ENCODE peak calls at places on chromosomes 16 and 17, in six cellular contexts. One of them, this sample, is unnamed.

GRCh38 chr17:15498107-15498506 is 30.7 kb upstream of the CDRT4 start:
- DNase-seq in transverse colon: no peak
- DNase-seq in K562: peak
- DNase-seq in stomach: no peak
- DNase-seq in GM12878: no peak
- DNase-seq in sigmoid colon: no peak
- DNase-seq in this sample: no peak

GRCh38 chr16:17469742-17470001 is 1.1 kb downstream of the XYLT1 start:
- DNase-seq in transverse colon: no peak
- DNase-seq in stomach: no peak
- DNase-seq in GM12878: no peak
- DNase-seq in K562: no peak
- DNase-seq in sigmoid colon: no peak
- DNase-seq in this sample: no peak

GRCh38 chr17:73066148-73066884 is 26.2 kb downstream of the SLC39A11 start:
- DNase-seq in transverse colon: no peak
- DNase-seq in sigmoid colon: no peak
- DNase-seq in K562: no peak
- DNase-seq in stomach: no peak
- DNase-seq in GM12878: no peak
- DNase-seq in this sample: no peak

GRCh38 chr17:1574697-1575471 is 12.3 kb upstream of the PITPNA start:
- DNase-seq in GM12878: no peak
- DNase-seq in K562: no peak
- DNase-seq in sigmoid colon: no peak
- DNase-seq in stomach: no peak
- DNase-seq in transverse colon: no peak
- DNase-seq in this sample: no peak

GRCh38 chr17:18980682-18981384 is 23.7 kb downstream of the FAM83G start:
- DNase-seq in K562: no peak
- DNase-seq in stomach: no peak
- DNase-seq in transverse colon: no peak
- DNase-seq in sigmoid colon: no peak
- DNase-seq in GM12878: no peak
- DNase-seq in this sample: no peak

GRCh38 chr16:58475220-58475619 is 24.7 kb upstream of the NDRG4 start:
- DNase-seq in transverse colon: no peak
- DNase-seq in GM12878: no peak
- DNase-seq in stomach: no peak
- DNase-seq in sigmoid colon: no peak
- DNase-seq in K562: no peak
- DNase-seq in this sample: no peak

GRCh38 chr16:80233097-80233835 is 307.5 kb upstream of the DYNLRB2 start:
- DNase-seq in stomach: no peak
- DNase-seq in K562: no peak
- DNase-seq in transverse colon: no peak
- DNase-seq in sigmoid colon: no peak
- DNase-seq in GM12878: no peak
- DNase-seq in this sample: no peak

GRCh38 chr17:42422412-42422957 is 571 bp downstream of the CAVIN1 start:
- DNase-seq in GM12878: no peak
- DNase-seq in stomach: peak
- DNase-seq in sigmoid colon: peak
- DNase-seq in transverse colon: no peak
- DNase-seq in K562: peak
- DNase-seq in this sample: no peak

GRCh38 chr17:79622201-79622601 is 11.3 kb upstream of the RBFOX3 start:
- DNase-seq in stomach: no peak
- DNase-seq in transverse colon: peak
- DNase-seq in K562: no peak
- DNase-seq in GM12878: no peak
- DNase-seq in sigmoid colon: peak
- DNase-seq in this sample: peak

GRCh38 chr16:68436581-68436980 is 11.7 kb downstream of the SMPD3 start:
- DNase-seq in sigmoid colon: no peak
- DNase-seq in transverse colon: no peak
- DNase-seq in K562: peak
- DNase-seq in stomach: no peak
- DNase-seq in GM12878: no peak
- DNase-seq in this sample: no peak
- TF ChIP-seq CTCF in sigmoid colon: no peak
- TF ChIP-seq CTCF in transverse colon: peak
- TF ChIP-seq CTCF in K562: peak
- TF ChIP-seq CTCF in stomach: no peak
- TF ChIP-seq CTCF in GM12878: peak
- TF ChIP-seq CTCF in this sample: no peak

GRCh38 chr17:35797370-35797769 is 1.9 kb upstream of the MMP28 start:
- DNase-seq in transverse colon: no peak
- DNase-seq in stomach: no peak
- DNase-seq in GM12878: no peak
- DNase-seq in sigmoid colon: no peak
- DNase-seq in K562: no peak
- DNase-seq in this sample: no peak

GRCh38 chr17:35801583-35802224 is 6.3 kb upstream of the MMP28 start:
- DNase-seq in stomach: peak
- DNase-seq in sigmoid colon: peak
- DNase-seq in GM12878: no peak
- DNase-seq in transverse colon: peak
- DNase-seq in K562: no peak
- DNase-seq in this sample: no peak

GRCh38 chr17:35797918-35798317 is 2.5 kb upstream of the MMP28 start:
- DNase-seq in sigmoid colon: no peak
- DNase-seq in stomach: no peak
- DNase-seq in K562: no peak
- DNase-seq in transverse colon: no peak
- DNase-seq in GM12878: no peak
- DNase-seq in this sample: no peak

GRCh38 chr17:35796942-35797341 is 1.5 kb upstream of the MMP28 start:
- DNase-seq in transverse colon: no peak
- DNase-seq in stomach: no peak
- DNase-seq in K562: no peak
- DNase-seq in GM12878: no peak
- DNase-seq in sigmoid colon: no peak
- DNase-seq in this sample: no peak

DNA sequence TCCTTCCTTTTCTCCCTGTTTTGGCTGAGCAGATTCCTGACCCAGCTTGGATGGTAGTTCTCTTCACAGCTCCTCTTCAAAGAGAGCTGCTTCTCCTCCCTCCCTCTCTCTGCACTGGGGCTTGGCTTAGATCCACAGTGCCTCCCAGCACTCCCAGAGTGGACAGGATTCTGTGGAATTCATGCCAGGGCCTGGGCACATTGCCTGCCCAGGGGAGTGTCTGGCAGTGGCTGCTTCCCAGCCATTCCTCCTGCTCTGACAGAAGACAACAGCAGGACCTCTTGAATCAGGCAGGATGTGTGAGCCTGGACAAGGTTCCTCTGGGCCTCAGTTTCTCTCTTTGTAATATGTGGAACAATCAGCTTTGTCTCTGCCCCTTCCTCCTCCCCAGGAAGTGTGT is 4.5 kb upstream of the MMP28 start:
- DNase-seq in GM12878: no peak
- DNase-seq in stomach: peak
- DNase-seq in transverse colon: peak
- DNase-seq in K562: no peak
- DNase-seq in sigmoid colon: peak
- DNase-seq in this sample: no peak
- TF ChIP-seq POLR2AphosphoS5 in GM12878: no peak
- TF ChIP-seq POLR2AphosphoS5 in stomach: peak
- TF ChIP-seq POLR2AphosphoS5 in transverse colon: peak
- TF ChIP-seq POLR2AphosphoS5 in K562: no peak
- TF ChIP-seq POLR2AphosphoS5 in sigmoid colon: peak
- TF ChIP-seq POLR2AphosphoS5 in this sample: peak

DNA sequence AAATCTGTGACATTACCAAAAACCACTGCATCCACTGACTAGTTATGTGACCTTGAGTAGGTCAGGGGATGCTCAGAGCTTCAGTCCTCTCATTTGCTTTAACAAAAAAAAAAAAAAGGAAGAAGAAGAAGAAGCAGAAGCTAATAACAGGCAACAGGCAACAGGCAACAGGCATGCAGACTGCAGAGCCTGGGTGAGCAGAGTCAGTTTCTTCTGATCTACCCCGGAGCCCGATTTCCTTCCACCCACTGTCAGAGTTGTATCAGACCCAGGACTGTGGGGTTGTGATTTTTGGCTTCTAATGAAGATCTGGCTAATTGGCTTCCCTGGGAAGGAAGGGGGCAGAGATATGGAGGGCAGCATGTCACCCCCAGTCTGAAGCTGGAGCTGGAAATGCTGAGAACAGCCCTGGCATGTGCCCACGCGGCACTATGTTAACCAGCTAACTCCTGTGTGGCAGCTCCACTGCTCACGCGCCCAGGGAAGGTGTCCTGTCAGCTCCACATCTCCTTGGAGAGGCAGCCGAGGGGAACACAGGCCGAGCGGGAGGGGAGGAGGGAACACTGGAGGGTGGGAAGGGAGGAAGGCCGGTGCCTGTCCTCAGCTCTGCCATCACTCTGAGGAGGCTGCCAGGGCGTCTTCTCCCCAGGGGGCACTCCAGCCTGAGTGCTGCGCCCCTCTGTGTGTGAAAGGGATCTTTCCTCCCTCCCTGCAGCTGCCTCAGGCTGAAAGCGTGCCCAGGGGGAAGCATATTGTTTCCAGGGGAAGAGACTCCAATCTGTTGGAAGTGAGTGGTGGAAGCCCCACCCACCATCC is 17.6 kb downstream of the SRCIN1 start:
- DNase-seq in GM12878: no peak
- DNase-seq in K562: no peak
- DNase-seq in transverse colon: no peak
- DNase-seq in sigmoid colon: no peak
- DNase-seq in stomach: no peak
- DNase-seq in this sample: no peak
- TF ChIP-seq EP300 in GM12878: no peak
- TF ChIP-seq EP300 in K562: no peak
- TF ChIP-seq EP300 in transverse colon: no peak
- TF ChIP-seq EP300 in sigmoid colon: no peak
- TF ChIP-seq EP300 in stomach: no peak
- TF ChIP-seq EP300 in this sample: no peak

GRCh38 chr17:17748179-17748578 is 66.9 kb downstream of the RAI1 start:
- DNase-seq in sigmoid colon: no peak
- DNase-seq in K562: no peak
- DNase-seq in GM12878: no peak
- DNase-seq in stomach: no peak
- DNase-seq in transverse colon: no peak
- DNase-seq in this sample: no peak
- TF ChIP-seq CTCF in sigmoid colon: no peak
- TF ChIP-seq CTCF in K562: no peak
- TF ChIP-seq CTCF in GM12878: peak
- TF ChIP-seq CTCF in stomach: no peak
- TF ChIP-seq CTCF in transverse colon: no peak
- TF ChIP-seq CTCF in this sample: no peak